ENCODE peak calls at places on chromosomes 2 and 18, in eight cellular contexts. E, O, F, S, J, B, P and Y are unnamed samples.

GRCh38 chr2:160484859-160485520 is 8.6 kb downstream of the RBMS1 start:
- DNase-seq in B (no peak), S (no peak), J (no peak), F (no peak), O (no peak), P (no peak), E (no peak), Y (no peak)

GRCh38 chr2:190499976-190500588 is 34.4 kb downstream of the NEMP2 start:
- DNase-seq in P (no peak), B (no peak), F (no peak), O (no peak), E (no peak), S (no peak), J (no peak), Y (no peak)

GRCh38 chr2:134603966-134604365 is 114.8 kb downstream of the TMEM163 start:
- DNase-seq in O (no peak), J (no peak), P (no peak), E (no peak), S (no peak), B (no peak), F (no peak), Y (no peak)

GRCh38 chr2:23566236-23567142 is 181.5 kb downstream of the KLHL29 start:
- DNase-seq in E (no peak), O (peak), J (no peak), B (peak), P (no peak), F (peak), S (no peak), Y (no peak)

GRCh38 chr18:6661692-6662415 is 67.7 kb upstream of the ARHGAP28 start:
- DNase-seq in P (no peak), J (no peak), E (peak), B (no peak), O (no peak), F (no peak), S (no peak), Y (no peak)

GRCh38 chr2:7927694-7928093 is 754.2 kb upstream of the ID2 start:
- DNase-seq in O (peak), E (no peak), B (no peak), F (no peak), P (no peak), S (no peak), J (no peak), Y (no peak)

GRCh38 chr2:121019756-121020155 is 265.2 kb downstream of the TFCP2L1 start:
- DNase-seq in F (no peak), B (no peak), E (no peak), P (no peak), O (no peak), J (no peak), S (no peak), Y (no peak)

GRCh38 chr18:23282437-23282781 is 147.1 kb downstream of the CABLES1 start:
- DNase-seq in P (no peak), E (no peak), B (no peak), J (no peak), O (no peak), S (no peak), F (no peak), Y (no peak)

GRCh38 chr18:75854808-75855207 is 427.3 kb upstream of the SMIM21 start:
- DNase-seq in S (no peak), O (no peak), J (no peak), E (no peak), F (no peak), P (no peak), B (no peak), Y (no peak)

GRCh38 chr2:99875627-99876026 is 266.8 kb downstream of the AFF3 start:
- DNase-seq in E (no peak), P (no peak), S (no peak), J (no peak), O (no peak), B (no peak), F (no peak), Y (no peak)

GRCh38 chr2:105768961-105769452 is 24.3 kb downstream of the NCK2 start:
- DNase-seq in S (no peak), J (no peak), O (no peak), B (no peak), P (no peak), F (no peak), E (no peak), Y (no peak)

GRCh38 chr2:212547716-212548458 is 9.3 kb upstream of the ERBB4 start:
- DNase-seq in P (no peak), S (no peak), F (no peak), E (no peak), B (no peak), O (no peak), J (no peak), Y (no peak)

GRCh38 chr2:9778012-9778411 is 65.3 kb upstream of the TAF1B start:
- DNase-seq in B (peak), F (no peak), O (no peak), S (no peak), J (no peak), E (no peak), P (no peak), Y (no peak)

GRCh38 chr2:106011993-106012392 is 182.1 kb downstream of the UXS1 start:
- DNase-seq in S (no peak), F (no peak), B (no peak), E (no peak), P (no peak), O (no peak), J (no peak), Y (no peak)

GRCh38 chr2:144546933-144547332 is 27.0 kb upstream of the ZEB2 start:
- DNase-seq in B (no peak), P (no peak), S (no peak), O (no peak), E (no peak), F (no peak), J (no peak), Y (no peak)